ENCODE peak calls at places on chromosomes 13 and 19, in eight cellular contexts. X is GM20000; W is stimulated activated CD8-positive, alpha-beta memory T cell treated with anti-CD3 and anti-CD28 coated beads, Interleukin-2, amount 100 ng/mL, for 1 hour; T is AG04450; O is GM03348; D is amniotic stem cell; Y is activated T-cell treated with anti-CD3 and anti-CD28 coated beads for 48 hours; A is CD8-positive, alpha-beta T cell. I is an unnamed sample.

GRCh38 chr13:48542581-48543341 is 9.9 kb upstream of the RCBTB2 start:
- DNase-seq in X (no peak), W (no peak), T (no peak), O (no peak), D (no peak), Y (no peak), A (no peak), I (no peak)

GRCh38 chr13:87166348-87166747 is 504.8 kb upstream of the SLITRK5 start:
- DNase-seq in X (no peak), W (no peak), T (no peak), O (no peak), D (no peak), Y (no peak), A (no peak), I (no peak)

GRCh38 chr19:3361384-3362216 is 4.8 kb upstream of the NFIC start:
- DNase-seq in X (no peak), W (no peak), T (no peak), O (no peak), D (no peak), Y (no peak), A (no peak), I (no peak)

GRCh38 chr19:30879225-30879624 is 470.0 kb downstream of the TSHZ3 start:
- DNase-seq in X (no peak), W (no peak), T (no peak), O (no peak), D (no peak), Y (no peak), A (no peak), I (no peak)

GRCh38 chr13:51541809-51542258 is 42.4 kb upstream of the WDFY2 start:
- DNase-seq in X (no peak), W (no peak), T (no peak), O (no peak), D (no peak), Y (no peak), A (no peak), I (no peak)

GRCh38 chr13:60114499-60115028 is 49.2 kb downstream of the DIAPH3 start:
- DNase-seq in X (no peak), W (no peak), T (no peak), O (no peak), D (no peak), Y (no peak), A (no peak), I (no peak)

GRCh38 chr13:73819711-73820110 is 314.5 kb downstream of the KLF12 start:
- DNase-seq in X (no peak), W (no peak), T (no peak), O (no peak), D (no peak), Y (no peak), A (no peak), I (no peak)

GRCh38 chr19:45153339-45154063 is 7.3 kb downstream of the NKPD1 start:
- DNase-seq in X (peak), W (no peak), T (no peak), O (peak), D (no peak), Y (peak), A (peak), I (no peak)

GRCh38 chr19:34319785-34320184 is 45.2 kb upstream of the GPI start:
- DNase-seq in X (no peak), W (no peak), T (no peak), O (no peak), D (no peak), Y (no peak), A (no peak), I (no peak)

GRCh38 chr19:54338521-54338920 is 441 bp downstream of the LILRA4 start:
- DNase-seq in X (no peak), W (no peak), T (no peak), O (no peak), D (no peak), Y (no peak), A (no peak), I (no peak)

GRCh38 chr13:60032836-60033235 is 130.9 kb downstream of the DIAPH3 start:
- DNase-seq in X (no peak), W (no peak), T (no peak), O (no peak), D (no peak), Y (no peak), A (no peak), I (no peak)

GRCh38 chr13:48043789-48044503 is 6.4 kb downstream of the NUDT15 start:
- DNase-seq in X (no peak), W (no peak), T (peak), O (peak), D (no peak), Y (no peak), A (no peak), I (no peak)